ENCODE peak calls at places on chromosomes 4 and X, in eight cellular contexts. K is uterus, Z is tibial artery, L is mesendoderm, X is PC-3, I is psoas muscle, N is upper lobe of left lung, M is lower lobe of right lung. J is an unnamed sample. For H3K4me1, H3K27me3 and H3K36me3, the result is how much of the 10 kb centered on the place peaks cover.

GRCh38 chrX:103629295-103630170 is 758 bp downstream of the TCEAL1 start:
- DNase-seq in L (peak), X (peak), Z (peak), I (peak), N (peak), K (peak), M (peak), J (peak)

GRCh38 chr4:48909697-48910096 is 3.1 kb upstream of the OCIAD2 start:
- DNase-seq in N (no peak), K (peak), X (peak), Z (no peak), L (peak), M (no peak), I (no peak), J (peak)

GRCh38 chrX:40468033-40468979 is 112.5 kb upstream of the ATP6AP2 start:
- DNase-seq in Z (peak), L (peak), K (peak), I (no peak), N (no peak), M (peak), X (peak), J (peak)

GRCh38 chr4:112284166-112284565 is 1.5 kb downstream of the TIFA start:
- DNase-seq in N (no peak), X (peak), Z (no peak), L (no peak), M (no peak), K (no peak), I (no peak), J (peak)

GRCh38 chr4:140726776-140727500 is 29.2 kb downstream of the TBC1D9 start:
- DNase-seq in K (no peak), X (peak), M (no peak), I (no peak), Z (no peak), N (no peak), L (peak), J (no peak)

GRCh38 chr4:70802923-70803605 is 36.6 kb downstream of the GRSF1 start:
- DNase-seq in I (no peak), K (no peak), Z (no peak), L (no peak), M (no peak), X (peak), N (no peak), J (no peak)

GRCh38 chrX:154735695-154736393 is 15.0 kb downstream of the GAB3 start:
- DNase-seq in K (peak), L (no peak), X (peak), M (peak), Z (peak), I (peak), N (no peak), J (peak)

GRCh38 chr4:2462218-2462991 is 6.5 kb upstream of the RNF4 start:
- DNase-seq in X (peak), K (peak), N (peak), M (peak), Z (peak), I (peak), L (peak), J (peak)

GRCh38 chr4:127686656-127687055 is 43.5 kb upstream of the SLC25A31 start:
- DNase-seq in K (no peak), Z (no peak), I (no peak), N (no peak), M (no peak), X (peak), L (no peak), J (no peak)

GRCh38 chrX:24110049-24110448 is 39.5 kb upstream of the ZFX start:
- DNase-seq in Z (no peak), M (no peak), K (no peak), L (no peak), X (no peak), I (no peak), N (no peak), J (no peak)

GRCh38 chr4:1208266-1208961 is 36.0 kb upstream of the SPON2 start:
- DNase-seq in L (no peak), K (no peak), M (peak), X (no peak), I (peak), Z (peak), N (peak), J (peak)

GRCh38 chrX:67780694-67781109 is 236.9 kb downstream of the AR start:
- DNase-seq in M (peak), Z (peak), X (peak), N (no peak), L (peak), I (peak), K (peak), J (peak)

GRCh38 chrX:24145340-24146186 is 4.0 kb upstream of the ZFX start:
- DNase-seq in K (no peak), L (no peak), Z (no peak), X (peak), N (no peak), I (no peak), M (no peak), J (peak)

GRCh38 chr4:169615467-169616106 is 3.2 kb upstream of the NEK1 start:
- DNase-seq in Z (no peak), I (no peak), L (no peak), X (peak), K (no peak), N (no peak), M (no peak), J (no peak)

GRCh38 chrX:72492499-72492898 is 80.1 kb downstream of the HDAC8 start:
- DNase-seq in K (no peak), Z (no peak), X (no peak), M (no peak), L (no peak), N (no peak), I (no peak), J (no peak)

GRCh38 chr4:140331245-140331644 is 42.2 kb upstream of the SCOC start:
- DNase-seq in L (no peak), K (no peak), N (no peak), Z (no peak), M (no peak), X (no peak), I (no peak), J (no peak)

GRCh38 chr4:3123201-3123671 is 48.8 kb downstream of the HTT start:
- DNase-seq in M (no peak), L (no peak), X (no peak), N (no peak), I (no peak), Z (no peak), K (no peak), J (peak)

GRCh38 chr4:150976478-150977118 is 38.5 kb downstream of the LRBA start:
- DNase-seq in K (no peak), Z (no peak), I (no peak), M (no peak), N (no peak), L (peak), X (no peak), J (no peak)

GRCh38 chrX:53678667-53679066 is 7.9 kb downstream of the HUWE1 start:
- DNase-seq in N (no peak), L (peak), M (no peak), X (peak), Z (no peak), I (no peak), K (no peak), J (peak)

GRCh38 chr4:109113511-109113910 is 188.9 kb downstream of the COL25A1 start:
- DNase-seq in N (no peak), K (no peak), X (no peak), M (no peak), Z (no peak), L (no peak), I (no peak), J (peak)

GRCh38 chr4:151614532-151614931 is 146.3 kb downstream of the GATB start:
- DNase-seq in K (no peak), L (no peak), N (no peak), Z (no peak), M (no peak), X (no peak), I (no peak), J (no peak)

GRCh38 chrX:122087353-122087752 is 1039.9 kb downstream of the GLUD2 start:
- DNase-seq in I (no peak), N (no peak), M (no peak), X (no peak), Z (no peak), L (no peak), K (no peak), J (peak)

GRCh38 chr4:85613901-85614300 is 139.0 kb downstream of the ARHGAP24 start:
- DNase-seq in X (no peak), M (no peak), K (no peak), N (no peak), I (no peak), L (no peak), Z (no peak), J (no peak)

GRCh38 chrX:39020051-39020669 is 218.9 kb downstream of the MID1IP1 start:
- DNase-seq in Z (no peak), X (no peak), M (peak), K (no peak), L (no peak), I (no peak), N (no peak), J (no peak)

GRCh38 chr4:10201356-10202223 is 85.0 kb upstream of the WDR1 start:
- DNase-seq in X (no peak), K (no peak), N (no peak), L (no peak), M (no peak), Z (no peak), I (no peak), J (no peak)

GRCh38 chrX:103063918-103064434 is at the start of gene BEX1:
- DNase-seq in M (peak), X (no peak), I (peak), Z (no peak), L (peak), K (peak), N (peak), J (no peak)

GRCh38 chr4:187464561-187464960 is 531.0 kb upstream of the ZFP42 start:
- DNase-seq in M (no peak), K (no peak), X (peak), N (no peak), I (no peak), L (no peak), Z (no peak), J (no peak)

GRCh38 chr4:95546866-95547707 is 1.7 kb downstream of the UNC5C start:
- DNase-seq in X (no peak), Z (no peak), K (no peak), M (no peak), L (peak), N (no peak), I (no peak), J (no peak)

GRCh38 chr4:170979736-170980135 is 833.5 kb upstream of the GALNTL6 start:
- DNase-seq in L (peak), M (no peak), K (peak), Z (no peak), N (peak), X (no peak), I (no peak), J (peak)

GRCh38 chr4:67593741-67594175 is 35.2 kb downstream of the STAP1 start:
- DNase-seq in X (no peak), I (no peak), N (no peak), K (no peak), M (no peak), L (no peak), Z (no peak), J (peak)

GRCh38 chrX:44223150-44223549 is 120.3 kb downstream of the EFHC2 start:
- DNase-seq in M (no peak), Z (no peak), N (no peak), I (no peak), K (no peak), X (peak), L (no peak), J (peak)

GRCh38 chr4:7968262-7968896 is 28.7 kb upstream of the AFAP1 start:
- DNase-seq in L (no peak), K (peak), N (no peak), M (no peak), Z (no peak), I (peak), X (no peak), J (no peak)

GRCh38 chr4:7970031-7970946 is 30.6 kb upstream of the AFAP1 start:
- DNase-seq in L (peak), X (peak), M (no peak), I (no peak), Z (no peak), K (peak), N (no peak), J (no peak)

GRCh38 chr4:7971881-7972500 is 32.3 kb upstream of the AFAP1 start:
- DNase-seq in I (peak), M (no peak), K (no peak), L (no peak), Z (no peak), N (no peak), X (peak), J (no peak)

GRCh38 chr4:7973545-7973981 is 33.9 kb upstream of the AFAP1 start:
- DNase-seq in N (no peak), L (no peak), X (peak), K (no peak), Z (no peak), M (no peak), I (peak), J (peak)

DNA sequence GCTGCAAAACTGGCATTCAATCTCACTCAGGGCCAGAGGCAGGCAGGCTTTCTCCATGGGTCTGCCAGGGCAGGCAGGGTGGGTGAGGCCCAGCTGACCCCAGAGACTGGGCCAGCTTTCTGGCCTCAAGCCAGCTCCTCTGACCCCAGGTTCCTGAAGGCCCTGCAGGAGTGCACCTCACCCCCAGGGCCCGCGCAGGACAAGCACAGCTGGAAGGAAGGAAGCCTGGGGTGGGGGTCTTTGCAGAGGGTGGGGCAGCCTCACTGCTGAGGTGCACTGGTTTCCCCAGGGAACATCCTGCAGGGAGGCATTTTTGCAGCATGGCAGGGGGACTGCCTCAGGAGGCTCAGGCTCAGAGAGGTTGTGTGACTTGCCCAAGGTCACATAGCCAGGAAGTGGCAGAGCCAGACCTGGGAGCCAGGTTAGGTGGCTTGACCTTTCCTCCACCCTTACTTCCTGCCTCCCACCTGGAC is 31.5 kb upstream of the AFAP1 start:
- DNase-seq in Z (no peak), L (no peak), N (no peak), I (no peak), M (no peak), K (no peak), X (no peak), J (no peak)
- H3K4me1 ChIP-seq in Z (half or more), L (under half), N (under half), I (under half), M (under half), K (under half), X (half or more), J (under half)

GRCh38 chr4:118322831-118323502 is 29.8 kb downstream of the PRSS12 start:
- DNase-seq in M (no peak), L (no peak), Z (no peak), K (no peak), N (no peak), I (no peak), X (no peak), J (no peak)
- H3K27me3 ChIP-seq in M (under half), L (under half), Z (under half), K (under half), N (under half), I (under half), X (under half), J (under half)

GRCh38 chr4:153620352-153620751 is 63.7 kb upstream of the TLR2 start:
- DNase-seq in L (no peak), I (no peak), Z (no peak), N (no peak), K (no peak), M (no peak), X (no peak), J (peak)

GRCh38 chr4:153619811-153620210 is 64.3 kb upstream of the TLR2 start:
- DNase-seq in N (no peak), I (no peak), M (no peak), Z (no peak), X (no peak), K (no peak), L (no peak), J (no peak)

GRCh38 chr4:153616005-153616555 is 68.0 kb upstream of the TLR2 start:
- DNase-seq in I (no peak), N (no peak), Z (no peak), M (no peak), L (no peak), K (no peak), X (no peak), J (no peak)

GRCh38 chr4:153622093-153622492 is 62.0 kb upstream of the TLR2 start:
- DNase-seq in L (no peak), Z (no peak), X (no peak), K (no peak), M (no peak), I (no peak), N (peak), J (no peak)

GRCh38 chr4:153618831-153619230 is 65.2 kb upstream of the TLR2 start:
- DNase-seq in M (no peak), I (no peak), N (no peak), L (peak), K (no peak), X (no peak), Z (no peak), J (no peak)
- H3K36me3 ChIP-seq in M (half or more), I (under half), N (under half), L (under half), K (under half), X (under half), Z (half or more), J (under half)

GRCh38 chrX:13936804-13937203 is 92.9 kb downstream of the GEMIN8 start:
- DNase-seq in M (no peak), I (no peak), X (no peak), N (no peak), Z (no peak), K (no peak), L (no peak), J (no peak)

GRCh38 chrX:13932416-13932815 is 97.3 kb downstream of the GEMIN8 start:
- DNase-seq in L (no peak), Z (no peak), I (no peak), X (no peak), N (no peak), K (no peak), M (no peak), J (no peak)

GRCh38 chrX:13934731-13935130 is 95.0 kb downstream of the GEMIN8 start:
- DNase-seq in I (no peak), K (no peak), N (no peak), L (no peak), M (no peak), Z (no peak), X (no peak), J (no peak)

GRCh38 chrX:13933851-13934250 is 95.8 kb downstream of the GEMIN8 start:
- DNase-seq in N (no peak), Z (no peak), K (no peak), M (no peak), X (peak), L (no peak), I (no peak), J (no peak)

DNA sequence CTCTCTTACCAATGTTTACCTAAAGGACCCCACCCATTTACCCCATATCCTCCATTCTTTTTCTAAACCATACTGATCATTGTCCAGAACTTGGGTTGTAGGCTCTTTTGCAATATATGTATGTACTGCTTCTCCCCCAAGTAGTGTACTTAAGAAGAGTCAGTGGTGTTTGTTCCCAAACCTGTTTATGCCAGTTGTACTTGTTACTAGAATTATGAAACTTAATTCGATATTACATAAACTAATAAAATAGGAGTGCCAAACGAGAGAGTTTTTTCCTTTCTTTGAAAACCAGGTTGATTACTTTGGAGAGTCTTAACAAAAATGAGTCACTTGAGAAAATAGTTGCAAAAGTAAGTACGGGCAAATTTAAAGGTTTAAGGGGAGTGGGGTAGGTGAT is 96.3 kb downstream of the GEMIN8 start:
- DNase-seq in Z (no peak), K (no peak), L (no peak), I (no peak), N (no peak), X (peak), M (no peak), J (no peak)
- H3K4me1 ChIP-seq in Z (under half), K (under half), L (under half), I (under half), N (under half), X (under half), M (under half), J (under half)

GRCh38 chr4:80268081-80268823 is 1.8 kb downstream of the FGF5 start:
- DNase-seq in K (no peak), Z (no peak), L (peak), I (no peak), M (no peak), N (peak), X (no peak), J (peak)
- H3K27me3 ChIP-seq in K (under half), Z (under half), L (half or more), I (half or more), M (half or more), N (under half), X (under half), J (under half)

J was measured in adipocyte.